ENCODE peak calls at places on chromosomes 13 and 19, in six cellular contexts. X, H, F, M, W and B are unnamed samples.

GRCh38 chr13:22883262-22883840 is 297.4 kb upstream of the SGCG start:
- DNase-seq in X (no peak), H (no peak), F (no peak), M (no peak), W (no peak), B (no peak)

GRCh38 chr19:37251308-37252229 is 33.6 kb downstream of the ZNF383 start:
- DNase-seq in X (peak; percentile 91), H (peak; percentile 84), F (peak; percentile 98), M (no peak), W (peak; percentile 81), B (peak; percentile 85)

GRCh38 chr19:21824679-21825078 is 11.3 kb downstream of the ZNF43 start:
- DNase-seq in X (no peak), H (no peak), F (no peak), M (no peak), W (no peak), B (no peak)

GRCh38 chr19:49415102-49415809 is 8.0 kb downstream of the PTH2 start:
- DNase-seq in X (no peak), H (no peak), F (peak; percentile 86), M (no peak), W (no peak), B (no peak)

GRCh38 chr19:43446746-43447489 is 18.5 kb downstream of the LYPD3 start:
- DNase-seq in X (peak; percentile 70), H (peak; percentile 65), F (peak; percentile 78), M (peak; percentile 53), W (peak; percentile 82), B (peak; percentile 80)

GRCh38 chr13:30739646-30740642 is 4.6 kb downstream of the ALOX5AP start:
- DNase-seq in X (no peak), H (no peak), F (peak; percentile 89), M (peak; percentile 52), W (no peak), B (no peak)

GRCh38 chr13:48873598-48873997 is 102.1 kb upstream of the FNDC3A start:
- DNase-seq in X (no peak), H (no peak), F (peak; percentile 18), M (no peak), W (no peak), B (no peak)

GRCh38 chr19:18345296-18345695 is 4.9 kb downstream of the PGPEP1 start:
- DNase-seq in X (no peak), H (no peak), F (no peak), M (no peak), W (no peak), B (no peak)

GRCh38 chr13:93535256-93535655 is 308.6 kb downstream of the GPC6 start:
- DNase-seq in X (no peak), H (no peak), F (peak; percentile 53), M (no peak), W (no peak), B (no peak)

GRCh38 chr19:5880604-5881078 is 10.3 kb upstream of the FUT5 start:
- DNase-seq in X (peak; percentile 89), H (peak; percentile 89), F (peak; percentile 91), M (no peak), W (peak; percentile 49), B (peak; percentile 75)

GRCh38 chr19:11480927-11481776 is at the start of gene ELAVL3:
- DNase-seq in X (no peak), H (no peak), F (no peak), M (no peak), W (no peak), B (no peak)

GRCh38 chr13:99972190-99972731 is 694 bp upstream of the ZIC5 start:
- DNase-seq in X (no peak), H (no peak), F (no peak), M (no peak), W (no peak), B (no peak)

GRCh38 chr13:78816154-78816553 is 157.2 kb upstream of the OBI1 start:
- DNase-seq in X (no peak), H (no peak), F (no peak), M (no peak), W (no peak), B (no peak)

GRCh38 chr19:1748115-1748702 is 5.1 kb upstream of the ONECUT3 start:
- DNase-seq in X (no peak), H (no peak), F (no peak), M (no peak), W (no peak), B (no peak)

GRCh38 chr13:45784755-45785675 is 66.5 kb downstream of the SIAH3 start:
- DNase-seq in X (no peak), H (no peak), F (no peak), M (no peak), W (no peak), B (no peak)

GRCh38 chr19:47891923-47892666 is 6.0 kb upstream of the SULT2A1 start:
- DNase-seq in X (no peak), H (no peak), F (peak; percentile 81), M (no peak), W (peak; percentile 25), B (no peak)

GRCh38 chr13:98313023-98313937 is 136.2 kb upstream of the RNF113B start:
- DNase-seq in X (no peak), H (no peak), F (no peak), M (no peak), W (no peak), B (no peak)

GRCh38 chr13:29763426-29764180 is 86.8 kb downstream of the UBL3 start:
- DNase-seq in X (no peak), H (no peak), F (no peak), M (no peak), W (no peak), B (no peak)

GRCh38 chr19:47075179-47075811 is 26.9 kb upstream of the TMEM160 start:
- DNase-seq in X (no peak), H (no peak), F (no peak), M (no peak), W (peak; percentile 55), B (no peak)

GRCh38 chr13:40983725-40984669 is 35.1 kb downstream of the ELF1 start:
- DNase-seq in X (no peak), H (no peak), F (no peak), M (no peak), W (no peak), B (no peak)

GRCh38 chr13:109708014-109708617 is 78.3 kb downstream of the IRS2 start:
- DNase-seq in X (no peak), H (no peak), F (no peak), M (no peak), W (no peak), B (no peak)

GRCh38 chr19:55304279-55304978 is 20.6 kb downstream of the BRSK1 start:
- DNase-seq in X (no peak), H (no peak), F (peak; percentile 33), M (no peak), W (no peak), B (no peak)

GRCh38 chr19:32406161-32407003 is 812 bp downstream of the DPY19L3 start:
- DNase-seq in X (no peak), H (no peak), F (no peak), M (peak; percentile 12), W (no peak), B (no peak)

GRCh38 chr19:50932690-50933083 is 20.2 kb downstream of the KLK5 start:
- DNase-seq in X (no peak), H (no peak), F (no peak), M (no peak), W (no peak), B (no peak)

GRCh38 chr13:66216723-66217122 is 1013.4 kb downstream of the PCDH9 start:
- DNase-seq in X (no peak), H (no peak), F (peak; percentile 14), M (no peak), W (no peak), B (no peak)

GRCh38 chr13:52348983-52349780 is 56.8 kb downstream of the THSD1 start:
- DNase-seq in X (no peak), H (no peak), F (peak; percentile 46), M (peak; percentile 73), W (no peak), B (no peak)

GRCh38 chr19:41031926-41032325 is 40.8 kb downstream of the CYP2B6 start:
- DNase-seq in X (no peak), H (peak; percentile 63), F (peak; percentile 2), M (no peak), W (no peak), B (no peak)

GRCh38 chr19:18948075-18948975 is 7.3 kb upstream of the HOMER3 start:
- DNase-seq in X (no peak), H (no peak), F (no peak), M (no peak), W (no peak), B (no peak)

GRCh38 chr13:41960700-41961697 is at the start of gene VWA8:
- DNase-seq in X (peak; percentile 87), H (peak; percentile 35), F (peak; percentile 88), M (peak; percentile 63), W (peak; percentile 81), B (peak; percentile 85)

GRCh38 chr19:39248806-39249205 is at the start of gene IFNL4:
- DNase-seq in X (no peak), H (no peak), F (no peak), M (no peak), W (no peak), B (no peak)
- H3K4me3 ChIP-seq in X (no peak within 1 kb of the TSS), H (no peak within 1 kb of the TSS), F (no peak within 1 kb of the TSS), M (no peak within 1 kb of the TSS), W (no peak within 1 kb of the TSS), B (no peak within 1 kb of the TSS)

GRCh38 chr13:91079190-91079589 is 268.3 kb upstream of the MIR17HG start:
- DNase-seq in X (no peak), H (no peak), F (no peak), M (no peak), W (no peak), B (no peak)

GRCh38 chr13:91072511-91072910 is 275.0 kb upstream of the MIR17HG start:
- DNase-seq in X (no peak), H (no peak), F (no peak), M (no peak), W (no peak), B (no peak)

GRCh38 chr13:91078093-91078679 is 269.3 kb upstream of the MIR17HG start:
- DNase-seq in X (no peak), H (no peak), F (peak; percentile 41), M (no peak), W (no peak), B (no peak)
- TF ChIP-seq CTCF in X (no peak), H (no peak), F (peak; percentile 42), M (peak; percentile 22), W (peak; percentile 24), B (peak; percentile 55)

GRCh38 chr19:57280165-57280912 is at the start of gene ZNF460:
- DNase-seq in X (peak; percentile 98), H (peak; percentile 96), F (peak; percentile 99), M (peak; percentile 95), W (peak; percentile 97), B (peak; percentile 98)

GRCh38 chr19:57276430-57276829 is 3.9 kb upstream of the ZNF460 start:
- DNase-seq in X (no peak), H (no peak), F (no peak), M (no peak), W (no peak), B (no peak)

GRCh38 chr19:57279418-57280164 is 694 bp upstream of the ZNF460 start:
- DNase-seq in X (peak; percentile 95), H (peak; percentile 93), F (peak; percentile 98), M (peak; percentile 92), W (peak; percentile 94), B (peak; percentile 86)

GRCh38 chr19:57280913-57281425 is 684 bp downstream of the ZNF460 start:
- DNase-seq in X (no peak), H (no peak), F (no peak), M (no peak), W (no peak), B (no peak)

GRCh38 chr19:57282011-57282636 is 1.8 kb downstream of the ZNF460 start:
- DNase-seq in X (no peak), H (no peak), F (no peak), M (no peak), W (no peak), B (no peak)
- H3K27ac ChIP-seq in X (no peak overlapping the region), H (peak overlapping the region; percentile 13), F (no peak overlapping the region), M (no peak overlapping the region), W (no peak overlapping the region), B (no peak overlapping the region)

GRCh38 chr13:35478384-35479222 is 2.1 kb upstream of the MAB21L1 start:
- DNase-seq in X (no peak), H (no peak), F (no peak), M (no peak), W (no peak), B (no peak)
- H3K4me3 ChIP-seq in X (no peak overlapping the region), H (no peak overlapping the region), F (no peak overlapping the region), M (no peak overlapping the region), W (no peak overlapping the region), B (no peak overlapping the region)